ENCODE peak calls at places on chromosomes 11 and 22, in seven cellular contexts. B is HepG2, U is IMR-90, K is A549, I is Peyer's patch, E is stomach, Q is upper lobe of left lung. W is an unnamed sample.

GRCh38 chr11:122463530-122463929 is 192.0 kb upstream of the UBASH3B start:
- DNase-seq in K (no peak), I (no peak), E (no peak), B (no peak), Q (no peak), U (no peak), W (no peak)

GRCh38 chr11:65116370-65117205 is 913 bp downstream of the ZNHIT2 start:
- DNase-seq in Q (peak; percentile 47), E (peak; percentile 42), B (no peak), K (no peak), I (peak; percentile 69), U (peak; percentile 72), W (peak; percentile 63)

GRCh38 chr22:19855504-19856409 is 1.1 kb upstream of the GNB1L start:
- DNase-seq in B (peak; percentile 95), I (peak; percentile 80), E (peak; percentile 56), K (peak; percentile 56), U (peak; percentile 35), Q (peak; percentile 82), W (peak; percentile 82)

GRCh38 chr11:109197656-109198055 is 224.3 kb upstream of the C11orf87 start:
- DNase-seq in E (no peak), Q (no peak), K (no peak), B (no peak), U (peak; percentile 7), I (no peak), W (peak; percentile 8)

GRCh38 chr11:120929664-120930154 is 94.2 kb upstream of the TBCEL start:
- DNase-seq in I (peak; percentile 64), B (peak; percentile 30), K (peak; percentile 30), Q (peak; percentile 40), E (peak; percentile 36), U (peak; percentile 26), W (peak; percentile 80)

GRCh38 chr11:62295504-62295903 is 3.4 kb downstream of the SCGB1D4 start:
- DNase-seq in E (no peak), U (peak; percentile 30), I (no peak), B (peak; percentile 23), Q (peak; percentile 22), K (no peak), W (no peak)

GRCh38 chr11:72598901-72599300 is 75.3 kb downstream of the PDE2A start:
- DNase-seq in E (peak; percentile 52), B (peak; percentile 28), I (peak; percentile 56), U (peak; percentile 21), K (peak; percentile 59), Q (no peak), W (peak; percentile 13)

GRCh38 chr11:17544181-17544622 is at the start of gene USH1C:
- DNase-seq in Q (no peak), B (no peak), U (no peak), E (peak; percentile 72), K (peak; percentile 61), I (peak; percentile 80), W (peak; percentile 43)

GRCh38 chr11:117217685-117218084 is 14.2 kb downstream of the PCSK7 start:
- DNase-seq in U (no peak), Q (no peak), E (no peak), I (no peak), B (no peak), K (no peak), W (no peak)

GRCh38 chr11:1260023-1260501 is 37.2 kb downstream of the MUC5B start:
- DNase-seq in U (no peak), I (no peak), B (peak; percentile 37), Q (no peak), K (peak; percentile 48), E (peak; percentile 41), W (peak; percentile 66)

GRCh38 chr22:21087119-21087518 is 41.4 kb downstream of the LRRC74B start:
- DNase-seq in Q (no peak), I (no peak), B (no peak), E (no peak), K (no peak), U (no peak), W (no peak)

GRCh38 chr11:9838961-9839360 is 175.1 kb downstream of the SWAP70 start:
- DNase-seq in Q (no peak), I (no peak), B (no peak), E (no peak), K (no peak), U (no peak), W (no peak)

GRCh38 chr11:12439615-12440014 is 62.2 kb downstream of the PARVA start:
- DNase-seq in U (no peak), I (no peak), B (no peak), E (no peak), Q (no peak), K (no peak), W (no peak)

GRCh38 chr11:19792510-19792909 is 79.9 kb downstream of the NAV2 start:
- DNase-seq in E (no peak), Q (no peak), U (no peak), I (no peak), B (no peak), K (no peak), W (no peak)

GRCh38 chr11:43708776-43709175 is 28.2 kb downstream of the HSD17B12 start:
- DNase-seq in B (no peak), Q (no peak), I (no peak), K (no peak), U (no peak), E (no peak), W (no peak)

GRCh38 chr22:49960967-49961600 is 512 bp downstream of the PIM3 start:
- DNase-seq in U (no peak), B (no peak), E (peak; percentile 44), K (no peak), I (peak; percentile 76), Q (peak; percentile 42), W (peak; percentile 85)

GRCh38 chr11:106695506-106695905 is 322.8 kb downstream of the GUCY1A2 start:
- DNase-seq in E (no peak), Q (no peak), K (no peak), B (no peak), I (no peak), U (peak; percentile 83), W (no peak)

GRCh38 chr11:78886616-78887015 is 312.0 kb upstream of the NARS2 start:
- DNase-seq in E (no peak), B (no peak), K (no peak), I (no peak), U (peak; percentile 64), Q (no peak), W (no peak)

GRCh38 chr22:20218320-20218872 is 49.7 kb downstream of the RTN4R start:
- DNase-seq in I (no peak), B (no peak), Q (no peak), K (no peak), E (no peak), U (no peak), W (no peak)

DNA sequence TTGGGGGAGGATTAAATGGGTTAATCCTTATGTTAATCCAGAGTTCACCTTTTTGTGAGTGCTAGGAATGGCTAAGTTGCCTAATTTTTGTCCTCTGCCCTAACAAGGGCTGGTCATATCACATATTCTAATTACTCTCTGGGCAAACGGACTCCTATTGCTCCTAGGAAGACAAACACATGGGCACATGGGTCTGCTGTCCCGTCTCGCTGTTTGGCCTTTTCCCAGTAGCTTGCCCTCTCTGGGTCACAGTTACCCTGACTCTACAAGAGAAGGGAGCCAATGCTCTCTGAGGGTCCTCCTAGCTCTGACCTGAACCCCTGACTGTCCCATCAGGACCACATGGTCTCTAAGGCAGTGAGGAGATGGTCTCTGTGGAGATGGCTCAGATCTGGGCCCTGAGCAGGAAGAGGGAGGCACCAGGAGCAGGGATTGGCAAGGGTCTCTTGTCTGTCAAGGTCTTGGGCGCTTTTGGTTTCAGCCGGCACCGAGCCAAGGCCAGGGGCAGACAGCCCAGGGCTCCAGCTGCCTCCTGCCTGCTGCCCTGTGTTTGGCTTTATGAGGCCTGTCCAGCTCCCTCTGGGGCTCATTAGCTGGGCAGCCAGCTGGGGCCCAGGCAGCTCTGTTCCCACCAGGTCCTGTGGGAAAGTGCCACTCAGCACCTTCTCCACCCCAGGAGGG is 560.0 kb downstream of the MN1 start:
- DNase-seq in U (no peak), E (peak; percentile 43), B (no peak), K (no peak), I (no peak), Q (no peak), W (no peak)
- TF ChIP-seq POLR2A in U (no peak), E (no peak), B (no peak), K (no peak), I (no peak), Q (no peak), W (no peak)

DNA sequence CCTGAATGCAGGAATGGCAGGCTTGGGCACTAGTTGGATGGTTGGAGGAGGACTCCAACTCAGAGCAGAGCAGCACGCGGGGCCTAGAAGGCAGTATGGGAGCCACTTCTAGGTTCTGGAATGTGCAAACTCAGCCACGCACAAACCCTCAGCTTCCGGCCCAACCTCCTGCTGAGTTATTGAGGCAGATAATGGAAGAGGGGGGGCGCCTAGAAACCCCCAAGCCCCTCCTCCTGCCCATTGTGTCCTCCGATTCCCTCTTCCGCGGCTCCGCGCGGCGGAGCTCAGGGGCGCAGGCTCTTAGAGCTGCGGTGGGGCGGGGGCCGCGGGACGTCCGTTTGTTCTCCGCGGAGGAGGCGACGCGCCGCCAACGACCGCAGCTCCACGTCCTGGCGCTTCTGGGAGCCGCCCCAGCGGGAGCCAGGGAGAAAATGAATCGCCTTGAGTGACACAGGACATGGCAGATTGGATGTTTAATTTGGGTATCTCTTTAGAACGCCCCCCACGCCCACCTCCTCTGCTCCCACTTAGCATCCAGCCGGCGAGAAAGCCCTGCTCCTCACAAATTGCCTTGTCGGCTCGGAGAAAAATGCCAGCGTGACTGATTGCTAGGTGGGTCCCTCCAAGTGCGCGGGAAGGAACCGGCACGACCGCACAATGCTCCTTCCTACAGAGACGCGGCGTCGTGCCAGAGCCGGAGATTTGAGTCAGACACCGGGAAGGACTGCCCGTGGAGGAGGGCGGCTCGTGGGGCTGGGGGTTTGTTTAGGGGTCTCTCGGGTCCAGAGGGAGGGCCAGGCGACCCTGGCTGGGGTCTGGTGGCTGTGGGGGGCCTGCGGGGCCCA is 144.6 kb downstream of the NECTIN1 start:
- DNase-seq in Q (no peak), K (peak; percentile 28), B (no peak), U (peak; percentile 63), I (peak; percentile 44), E (peak; percentile 60), W (peak; percentile 8)
- TF ChIP-seq POLR2A in Q (no peak), K (no peak), B (no peak), U (no peak), I (no peak), E (no peak), W (no peak)

DNA sequence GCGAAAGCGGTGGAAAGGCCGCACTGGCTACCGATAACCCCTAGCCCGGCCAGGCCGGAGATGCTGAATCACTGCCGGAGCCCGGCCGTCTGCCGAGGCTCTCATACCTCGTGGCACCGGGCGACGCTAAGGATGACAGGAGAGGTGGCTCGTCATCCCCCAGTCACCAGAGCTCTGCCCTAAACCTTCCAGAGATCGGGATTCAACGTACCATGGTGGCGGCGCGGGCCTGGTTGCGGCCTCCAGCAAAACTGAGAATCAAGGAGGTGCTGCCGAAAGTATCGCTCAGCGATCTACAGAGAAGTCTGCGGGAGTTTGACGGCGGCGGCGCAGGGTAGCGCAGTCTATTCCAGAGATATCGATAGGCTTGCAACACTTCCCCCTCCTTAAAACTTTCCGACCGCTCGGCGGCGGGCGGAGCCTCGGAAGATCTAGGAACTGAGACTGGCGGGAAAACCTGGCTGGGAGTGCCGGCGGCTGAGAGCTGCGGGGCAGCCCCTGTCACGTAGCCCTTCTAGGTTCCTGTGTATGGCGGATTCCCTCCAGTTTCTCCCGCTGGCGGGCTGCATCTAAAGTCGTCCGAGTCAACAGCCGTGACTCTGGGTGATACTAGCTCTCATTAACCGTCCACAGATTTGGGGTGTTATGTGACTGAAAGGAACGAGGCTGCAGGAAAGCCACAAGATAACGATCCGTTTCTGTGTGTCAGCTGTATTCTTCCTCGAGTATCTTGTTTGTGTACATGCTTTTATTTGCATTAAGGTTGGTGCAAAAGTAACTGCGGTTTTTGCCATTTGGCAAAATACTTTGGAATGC is at the start of gene PSMA1:
- DNase-seq in I (peak; percentile 98), E (peak; percentile 95), K (peak; percentile 91), Q (peak; percentile 98), B (peak; percentile 94), U (peak; percentile 94), W (peak; percentile 97)
- TF ChIP-seq POLR2A in I (peak; percentile 62), E (no peak), K (peak; percentile 48), Q (peak; percentile 86), B (peak; percentile 79), U (peak; percentile 91), W (peak; percentile 91)

GRCh38 chr11:101914737-101915426 is at the start of gene CEP126:
- DNase-seq in U (peak; percentile 93), Q (peak; percentile 95), B (peak; percentile 84), E (peak; percentile 93), K (peak; percentile 76), I (peak; percentile 97), W (peak; percentile 84)
- TF ChIP-seq POLR2A in U (peak; percentile 69), Q (peak; percentile 67), B (peak; percentile 42), E (no peak), K (peak; percentile 25), I (no peak), W (peak; percentile 52)